ENCODE peak calls at places on chromosomes 7 and 10, in five cellular contexts. M is activated CD4-positive, alpha-beta T cell treated with anti-CD3 and anti-CD28 coated beads, Interleukin-2, amount 50 U/mL, for 24 hours; F is Caco-2; S is T-helper 2 cell; H is tibial nerve. I is an unnamed sample.

GRCh38 chr10:72315611-72316385 is 38.9 kb downstream of the DNAJB12 start:
- DNase-seq in M (no peak), F (no peak), S (no peak), H (peak), I (no peak)

GRCh38 chr7:138226001-138226476 is 149.8 kb downstream of the AKR1D1 start:
- DNase-seq in M (no peak), F (no peak), S (no peak), H (no peak), I (no peak)

GRCh38 chr10:73798927-73799563 is 12.4 kb downstream of the NDST2 start:
- DNase-seq in M (no peak), F (no peak), S (no peak), H (no peak), I (no peak)

GRCh38 chr10:12972146-12972545 is 29.4 kb downstream of the CCDC3 start:
- DNase-seq in M (no peak), F (no peak), S (no peak), H (no peak), I (no peak)

GRCh38 chr7:44882899-44883298 is 2.4 kb downstream of the PURB start:
- DNase-seq in M (no peak), F (no peak), S (no peak), H (no peak), I (no peak)

GRCh38 chr7:103143865-103144264 is 5.0 kb downstream of the NAPEPLD start:
- DNase-seq in M (no peak), F (no peak), S (no peak), H (no peak), I (no peak)

GRCh38 chr7:26153823-26154783 is 2.1 kb downstream of the NFE2L3 start:
- DNase-seq in M (no peak), F (no peak), S (no peak), H (peak), I (peak)

GRCh38 chr7:15433154-15433553 is 128.7 kb downstream of the AGMO start:
- DNase-seq in M (no peak), F (no peak), S (no peak), H (no peak), I (no peak)

GRCh38 chr10:18010050-18010449 is 58.3 kb downstream of the SLC39A12 start:
- DNase-seq in M (no peak), F (no peak), S (no peak), H (no peak), I (no peak)

GRCh38 chr7:4800487-4800886 is 25.1 kb downstream of the AP5Z1 start:
- DNase-seq in M (no peak), F (no peak), S (no peak), H (no peak), I (no peak)

GRCh38 chr10:96368971-96369370 is 10.2 kb upstream of the OPALIN start:
- DNase-seq in M (no peak), F (no peak), S (no peak), H (no peak), I (no peak)

GRCh38 chr10:114245128-114245791 is 6.2 kb downstream of the VWA2 start:
- DNase-seq in M (no peak), F (no peak), S (no peak), H (no peak), I (no peak)

GRCh38 chr7:22375359-22376048 is 18.6 kb upstream of the RAPGEF5 start:
- DNase-seq in M (no peak), F (no peak), S (no peak), H (no peak), I (no peak)

GRCh38 chr7:66500087-66500486 is 128.6 kb upstream of the KCTD7 start:
- DNase-seq in M (no peak), F (no peak), S (no peak), H (no peak), I (no peak)

GRCh38 chr10:20765066-20765465 is 132.0 kb downstream of the NEBL start:
- DNase-seq in M (no peak), F (no peak), S (no peak), H (no peak), I (no peak)

GRCh38 chr10:61336831-61337230 is 116.3 kb downstream of the TMEM26 start:
- DNase-seq in M (no peak), F (no peak), S (no peak), H (no peak), I (no peak)

GRCh38 chr7:25854608-25855497 is 297.1 kb upstream of the NFE2L3 start:
- DNase-seq in M (no peak), F (peak), S (no peak), H (peak), I (no peak)

GRCh38 chr7:96075510-96076349 is 246.2 kb downstream of the SLC25A13 start:
- DNase-seq in M (peak), F (peak), S (peak), H (peak), I (peak)

GRCh38 chr10:51896849-51897248 is 197.5 kb upstream of the CSTF2T start:
- DNase-seq in M (no peak), F (no peak), S (no peak), H (no peak), I (no peak)

GRCh38 chr10:52895066-52895465 is 122.5 kb upstream of the MBL2 start:
- DNase-seq in M (no peak), F (no peak), S (no peak), H (no peak), I (no peak)

GRCh38 chr10:75405201-75406143 is 3.9 kb upstream of the ZNF503 start:
- DNase-seq in M (no peak), F (peak), S (no peak), H (no peak), I (no peak)

GRCh38 chr10:12708921-12709320 is 292.6 kb downstream of the CCDC3 start:
- DNase-seq in M (no peak), F (no peak), S (no peak), H (no peak), I (no peak)

GRCh38 chr10:98131615-98132014 is 2.8 kb upstream of the R3HCC1L start:
- DNase-seq in M (no peak), F (no peak), S (no peak), H (no peak), I (no peak)

GRCh38 chr7:494261-494687 is 25.4 kb downstream of the PDGFA start:
- DNase-seq in M (no peak), F (no peak), S (no peak), H (no peak), I (no peak)

GRCh38 chr10:6201511-6201975 is 1.2 kb upstream of the PFKFB3 start:
- DNase-seq in M (peak), F (peak), S (peak), H (peak), I (peak)

GRCh38 chr10:22580711-22581110 is 133.7 kb downstream of the PIP4K2A start:
- DNase-seq in M (no peak), F (no peak), S (no peak), H (no peak), I (no peak)

GRCh38 chr7:142717453-142717852 is 31.8 kb upstream of the PRSS1 start:
- DNase-seq in M (no peak), F (no peak), S (no peak), H (no peak), I (no peak)

GRCh38 chr10:107442035-107442505 is 277.6 kb upstream of the SORCS1 start:
- DNase-seq in M (no peak), F (no peak), S (no peak), H (no peak), I (no peak)

GRCh38 chr7:81691199-81691821 is 78.5 kb downstream of the HGF start:
- DNase-seq in M (no peak), F (no peak), S (no peak), H (no peak), I (no peak)

GRCh38 chr10:128417776-128418175 is 291.6 kb upstream of the MKI67 start:
- DNase-seq in M (no peak), F (no peak), S (no peak), H (no peak), I (no peak)

GRCh38 chr10:119399466-119399865 is 143.1 kb downstream of the RGS10 start:
- DNase-seq in M (no peak), F (no peak), S (no peak), H (no peak), I (no peak)

GRCh38 chr10:21078410-21079329 is 181.6 kb upstream of the NEBL start:
- DNase-seq in M (no peak), F (peak), S (no peak), H (peak), I (no peak)

I was measured in stimulated activated effector memory CD8-positive, alpha-beta T cell treated with anti-CD3 and anti-CD28 coated beads, Interleukin-12 subunit alpha, Interleukin-12 subunit beta, amount 100 ng/mL, for 72 hours.